ENCODE peak calls at places on chromosomes 5 and 9, in five cellular contexts. I, U, L, S and W are unnamed samples.

GRCh38 chr5:58015175-58015574 is 444.7 kb downstream of the PLK2 start:
- DNase-seq in I (no peak), U (peak; percentile 0), S (no peak), L (peak; percentile 20), W (no peak)

GRCh38 chr9:8717146-8717545 is 917.6 kb upstream of the DMAC1 start:
- DNase-seq in U (no peak), L (no peak), S (no peak), I (no peak), W (no peak)

GRCh38 chr9:27743490-27743889 is 170.2 kb upstream of the C9orf72 start:
- DNase-seq in L (no peak), U (no peak), I (no peak), S (no peak), W (no peak)

GRCh38 chr5:6937675-6938074 is 224.4 kb downstream of the TENT4A start:
- DNase-seq in U (no peak), I (no peak), L (no peak), S (no peak), W (no peak)

GRCh38 chr9:92155221-92155620 is 40.0 kb upstream of the SPTLC1 start:
- DNase-seq in L (no peak), S (no peak), U (no peak), I (no peak), W (no peak)

GRCh38 chr5:137563646-137564474 is 64.7 kb upstream of the SPOCK1 start:
- DNase-seq in I (no peak), U (peak; percentile 95), S (no peak), L (peak; percentile 18), W (no peak)

GRCh38 chr5:56564451-56565223 is 250.7 kb upstream of the MAP3K1 start:
- DNase-seq in I (no peak), U (no peak), L (no peak), S (no peak), W (no peak)

GRCh38 chr9:37442556-37442955 is 20.1 kb downstream of the GRHPR start:
- DNase-seq in I (no peak), S (no peak), L (no peak), U (no peak), W (no peak)

GRCh38 chr9:23005061-23005690 is 558.6 kb downstream of the DMRTA1 start:
- DNase-seq in S (no peak), L (no peak), U (no peak), I (no peak), W (no peak)

GRCh38 chr5:71471193-71471592 is 15.7 kb downstream of the BDP1 start:
- DNase-seq in L (no peak), U (peak; percentile 59), S (no peak), I (no peak), W (no peak)

GRCh38 chr9:12723409-12724028 is 30.3 kb downstream of the TYRP1 start:
- DNase-seq in U (peak; percentile 40), I (no peak), L (no peak), S (no peak), W (no peak)

GRCh38 chr9:109317311-109317978 is 3.4 kb downstream of the EPB41L4B start:
- DNase-seq in S (no peak), L (no peak), I (no peak), U (no peak), W (peak; percentile 37)

GRCh38 chr5:36238896-36239295 is 2.8 kb downstream of the NADK2 start:
- DNase-seq in L (no peak), U (peak; percentile 49), I (no peak), S (no peak), W (no peak)

GRCh38 chr5:153157156-153157555 is 333.3 kb upstream of the GRIA1 start:
- DNase-seq in S (no peak), L (no peak), U (no peak), I (no peak), W (no peak)

GRCh38 chr9:69431777-69432176 is 106.8 kb downstream of the ENTREP1 start:
- DNase-seq in I (peak; percentile 38), S (no peak), U (no peak), L (no peak), W (no peak)

GRCh38 chr9:32523910-32524309 is 2.1 kb downstream of the RIGI start:
- DNase-seq in I (no peak), L (no peak), U (no peak), S (no peak), W (no peak)

GRCh38 chr9:109907400-109907799 is 127.4 kb downstream of the PALM2AKAP2 start:
- DNase-seq in S (no peak), U (peak; percentile 99), I (no peak), L (peak; percentile 40), W (no peak)

GRCh38 chr5:151200913-151201445 is 22.9 kb downstream of the CCDC69 start:
- DNase-seq in I (peak; percentile 57), L (no peak), U (no peak), S (no peak), W (peak; percentile 75)
- H3K27ac ChIP-seq in I (no peak overlapping the region), L (no peak overlapping the region), U (no peak overlapping the region), S (no peak overlapping the region), W (no peak overlapping the region)

GRCh38 chr5:116467444-116467843 is 107.2 kb downstream of the SEMA6A start:
- DNase-seq in I (no peak), S (no peak), U (no peak), L (no peak), W (no peak)

GRCh38 chr5:116465411-116465810 is 109.2 kb downstream of the SEMA6A start:
- DNase-seq in U (no peak), L (no peak), I (no peak), S (no peak), W (no peak)

GRCh38 chr5:116472274-116472673 is 102.3 kb downstream of the SEMA6A start:
- DNase-seq in I (no peak), U (no peak), L (no peak), S (no peak), W (no peak)

GRCh38 chr5:116468583-116468982 is 106.0 kb downstream of the SEMA6A start:
- DNase-seq in L (no peak), S (no peak), U (no peak), I (no peak), W (no peak)

GRCh38 chr5:116466740-116467139 is 107.9 kb downstream of the SEMA6A start:
- DNase-seq in S (no peak), I (no peak), U (no peak), L (no peak), W (no peak)
- H3K36me3 ChIP-seq in S (no peaks in the 10 kb centered on the region), I (peaks cover 32% of the 10 kb centered on the region), U (no peaks in the 10 kb centered on the region), L (peaks cover 40% of the 10 kb centered on the region), W (no peaks in the 10 kb centered on the region)

GRCh38 chr9:134546746-134547145 is 94.9 kb upstream of the COL5A1 start:
- DNase-seq in I (no peak), L (no peak), S (no peak), U (no peak), W (no peak)
- H3K27ac ChIP-seq in I (no peak overlapping the region), L (peak overlapping the region; percentile 77), S (no peak overlapping the region), U (no peak overlapping the region), W (no peak overlapping the region)

GRCh38 chr9:93663877-93664548 is 87.6 kb downstream of the PHF2 start:
- DNase-seq in L (no peak), I (peak; percentile 60), S (peak; percentile 9), U (no peak), W (peak; percentile 8)
- H3K36me3 ChIP-seq in L (peaks cover 57% of the 10 kb centered on the region), I (peaks cover 82% of the 10 kb centered on the region), S (peaks cover 1% of the 10 kb centered on the region), U (peaks cover 18% of the 10 kb centered on the region), W (peaks cover 15% of the 10 kb centered on the region)